ENCODE peak calls at places on chromosome X, in five cellular contexts. A is SK-N-SH, E is breast epithelium, Z is sigmoid colon, I is spleen. G is an unnamed sample. For H3K4me1, the result is how much of the 10 kb centered on the place peaks cover.

GRCh38 chrX:36087366-36087765 is 167.8 kb downstream of the CFAP47 start:
- DNase-seq in A (no peak), E (no peak), Z (no peak), I (no peak), G (no peak)

GRCh38 chrX:7372843-7373525 is 225.0 kb upstream of the PUDP start:
- DNase-seq in A (no peak), E (no peak), Z (no peak), I (no peak), G (no peak)

GRCh38 chrX:53594354-53594753 is 92.2 kb downstream of the HUWE1 start:
- DNase-seq in A (no peak), E (no peak), Z (no peak), I (no peak), G (no peak)

GRCh38 chrX:75295641-75296040 is 21.8 kb downstream of the UPRT start:
- DNase-seq in A (no peak), E (no peak), Z (no peak), I (no peak), G (no peak)

GRCh38 chrX:18353931-18354368 is 538 bp downstream of the SCML2 start:
- DNase-seq in A (peak), E (no peak), Z (no peak), I (peak), G (no peak)

GRCh38 chrX:19514791-19515614 is at the start of gene MAP3K15:
- DNase-seq in A (peak), E (no peak), Z (no peak), I (peak), G (no peak)

GRCh38 chrX:119981286-119982070 is 37.9 kb upstream of the NKAP start:
- DNase-seq in A (peak), E (no peak), Z (no peak), I (no peak), G (no peak)

GRCh38 chrX:18617351-18617750 is 54.6 kb downstream of the RS1 start:
- DNase-seq in A (no peak), E (no peak), Z (no peak), I (no peak), G (no peak)

GRCh38 chrX:31590581-31591113 is 518.8 kb upstream of the FTHL17 start:
- DNase-seq in A (no peak), E (no peak), Z (no peak), I (no peak), G (no peak)

GRCh38 chrX:15849555-15849954 is 5.1 kb downstream of the AP1S2 start:
- DNase-seq in A (peak), E (no peak), Z (no peak), I (no peak), G (no peak)

GRCh38 chrX:103817502-103817901 is 14.6 kb downstream of the RAB9B start:
- DNase-seq in A (peak), E (no peak), Z (no peak), I (no peak), G (peak)

GRCh38 chrX:115344885-115345653 is 55.6 kb downstream of the LUZP4 start:
- DNase-seq in A (peak), E (peak), Z (peak), I (no peak), G (peak)

GRCh38 chrX:40827331-40827730 is 92.0 kb upstream of the MED14 start:
- DNase-seq in A (no peak), E (no peak), Z (no peak), I (no peak), G (no peak)

GRCh38 chrX:20091499-20091898 is 25.2 kb downstream of the MAP7D2 start:
- DNase-seq in A (no peak), E (no peak), Z (no peak), I (no peak), G (no peak)

GRCh38 chrX:119655125-119655524 is 37.8 kb downstream of the SEPTIN6 start:
- DNase-seq in A (peak), E (no peak), Z (no peak), I (no peak), G (no peak)

GRCh38 chrX:13223868-13224555 is 95.8 kb downstream of the ATXN3L start:
- DNase-seq in A (no peak), E (peak), Z (no peak), I (no peak), G (no peak)

GRCh38 chrX:57172544-57172943 is 35.3 kb upstream of the SPIN2A start:
- DNase-seq in A (no peak), E (no peak), Z (no peak), I (no peak), G (no peak)

GRCh38 chrX:30309139-30309571 is at the start of gene NR0B1:
- DNase-seq in A (no peak), E (no peak), Z (no peak), I (peak), G (no peak)

GRCh38 chrX:46376246-46376885 is 168.9 kb downstream of the ZNF674 start:
- DNase-seq in A (no peak), E (peak), Z (no peak), I (no peak), G (peak)

GRCh38 chrX:44975666-44976263 is 102.8 kb downstream of the KDM6A start:
- DNase-seq in A (no peak), E (no peak), Z (no peak), I (no peak), G (no peak)

GRCh38 chrX:21748235-21748634 is 9.7 kb downstream of the SMPX start:
- DNase-seq in A (no peak), E (no peak), Z (no peak), I (no peak), G (no peak)

GRCh38 chrX:123961268-123962005 is at the start of gene STAG2:
- DNase-seq in A (peak), E (peak), Z (peak), I (peak), G (peak)

GRCh38 chrX:119292445-119292844 is 56.4 kb downstream of the PGRMC1 start:
- DNase-seq in A (no peak), E (no peak), Z (no peak), I (no peak), G (no peak)

GRCh38 chrX:24506082-24506481 is 41.0 kb downstream of the PDK3 start:
- DNase-seq in A (no peak), E (no peak), Z (no peak), I (no peak), G (no peak)

GRCh38 chrX:42755820-42756219 is 22.1 kb downstream of the PPP1R2C start:
- DNase-seq in A (no peak), E (peak), Z (peak), I (no peak), G (no peak)

GRCh38 chrX:101407167-101407747 is 468 bp downstream of the GLA start:
- DNase-seq in A (no peak), E (no peak), Z (no peak), I (no peak), G (no peak)

GRCh38 chrX:65537229-65537628 is 2.6 kb upstream of the LAS1L start:
- DNase-seq in A (no peak), E (no peak), Z (no peak), I (no peak), G (no peak)

GRCh38 chrX:109463729-109464128 is 18.2 kb downstream of the GUCY2F start:
- DNase-seq in A (no peak), E (no peak), Z (no peak), I (no peak), G (no peak)

GRCh38 chrX:51215266-51215665 is 117.4 kb upstream of the NUDT10 start:
- DNase-seq in A (no peak), E (no peak), Z (no peak), I (no peak), G (no peak)

GRCh38 chrX:76184276-76184675 is 11.4 kb downstream of the PBDC1 start:
- DNase-seq in A (no peak), E (no peak), Z (no peak), I (no peak), G (no peak)

GRCh38 chrX:46169808-46170207 is 375.4 kb downstream of the ZNF674 start:
- DNase-seq in A (no peak), E (no peak), Z (no peak), I (no peak), G (no peak)

GRCh38 chrX:104972737-104973136 is 247.8 kb downstream of the TEX13A start:
- DNase-seq in A (no peak), E (no peak), Z (no peak), I (no peak), G (no peak)

GRCh38 chrX:11040405-11040804 is 70.7 kb upstream of the HCCS start:
- DNase-seq in A (no peak), E (no peak), Z (no peak), I (no peak), G (no peak)

GRCh38 chrX:113222305-113222704 is 381.7 kb upstream of the AMOT start:
- DNase-seq in A (no peak), E (no peak), Z (no peak), I (no peak), G (no peak)

GRCh38 chrX:46849933-46850332 is 13.1 kb downstream of the RP2 start:
- DNase-seq in A (no peak), E (no peak), Z (no peak), I (no peak), G (no peak)

GRCh38 chrX:21666679-21667078 is 8.5 kb upstream of the KLHL34 start:
- DNase-seq in A (no peak), E (no peak), Z (no peak), I (no peak), G (no peak)

GRCh38 chrX:100090931-100091330 is 319.1 kb downstream of the PCDH19 start:
- DNase-seq in A (no peak), E (no peak), Z (no peak), I (no peak), G (no peak)

GRCh38 chrX:24145340-24146186 is 4.0 kb upstream of the ZFX start:
- DNase-seq in A (peak), E (no peak), Z (no peak), I (no peak), G (no peak)

GRCh38 chrX:134545524-134545923 is 85.6 kb downstream of the HPRT1 start:
- DNase-seq in A (no peak), E (no peak), Z (no peak), I (no peak), G (no peak)

GRCh38 chrX:134544614-134545255 is 84.8 kb downstream of the HPRT1 start:
- DNase-seq in A (peak), E (no peak), Z (no peak), I (no peak), G (no peak)

GRCh38 chrX:134544189-134544588 is 84.2 kb downstream of the HPRT1 start:
- DNase-seq in A (no peak), E (no peak), Z (no peak), I (no peak), G (no peak)

GRCh38 chrX:134543201-134543797 is 83.3 kb downstream of the HPRT1 start:
- DNase-seq in A (no peak), E (no peak), Z (no peak), I (no peak), G (no peak)

GRCh38 chrX:134542485-134542884 is 82.5 kb downstream of the HPRT1 start:
- DNase-seq in A (no peak), E (no peak), Z (no peak), I (no peak), G (no peak)
- TF ChIP-seq POLR2AphosphoS5 in A (peak), E (no peak), Z (no peak), I (peak), G (no peak)

GRCh38 chrX:149453030-149453429 is 52.1 kb downstream of the IDS start:
- DNase-seq in A (no peak), E (no peak), Z (no peak), I (no peak), G (no peak)
- H3K4me1 ChIP-seq in A (under half), E (under half), Z (under half), I (under half), G (under half)

DNA sequence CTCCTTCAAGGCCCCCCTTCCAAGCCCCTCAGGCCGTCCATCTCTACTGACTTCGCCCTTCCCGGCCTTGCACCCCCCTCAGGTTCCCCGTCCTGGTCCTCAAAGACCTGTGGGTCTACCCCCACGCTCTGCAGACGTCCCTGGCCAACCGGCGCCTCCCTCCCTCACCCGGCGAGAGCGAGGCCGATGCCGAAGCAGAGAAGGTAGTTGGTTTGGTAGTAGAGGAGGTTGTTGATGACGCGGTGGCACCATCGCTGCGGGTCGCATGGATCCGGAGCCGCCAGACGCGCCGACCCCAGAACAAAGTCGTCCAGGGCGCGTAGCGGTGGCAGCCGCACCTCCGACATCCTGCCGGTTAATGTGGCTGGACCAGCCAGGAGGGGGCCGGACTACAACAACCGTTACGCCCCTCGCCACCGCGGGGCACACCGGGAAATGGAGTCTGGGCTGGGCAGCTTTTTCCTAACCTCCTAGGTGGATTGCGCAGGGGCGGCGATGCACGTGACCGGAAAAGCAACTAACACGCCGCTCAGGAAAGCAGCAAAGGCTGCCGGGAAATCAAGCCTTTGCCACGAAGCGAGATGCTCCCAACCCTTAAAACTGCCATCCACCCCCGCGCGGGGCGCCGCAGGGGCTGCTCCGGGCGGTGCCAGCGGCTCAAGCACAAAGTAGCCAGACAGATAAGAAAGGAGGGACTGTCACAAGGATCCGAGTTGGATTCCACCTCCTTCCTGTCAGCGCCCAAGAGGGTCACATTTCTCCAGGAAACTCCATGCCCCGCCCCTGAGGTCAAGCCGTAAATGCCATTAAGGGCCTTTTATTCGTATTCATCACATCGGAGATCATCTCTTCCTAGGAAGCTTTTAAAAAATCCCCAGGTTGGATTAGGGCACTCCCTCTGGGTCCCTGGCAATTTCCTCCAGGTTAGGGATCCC is at the start of gene PRAF2:
- DNase-seq in A (peak), E (peak), Z (peak), I (peak), G (peak)
- TF ChIP-seq POLR2AphosphoS5 in A (peak), E (peak), Z (peak), I (peak), G (peak)

DNA sequence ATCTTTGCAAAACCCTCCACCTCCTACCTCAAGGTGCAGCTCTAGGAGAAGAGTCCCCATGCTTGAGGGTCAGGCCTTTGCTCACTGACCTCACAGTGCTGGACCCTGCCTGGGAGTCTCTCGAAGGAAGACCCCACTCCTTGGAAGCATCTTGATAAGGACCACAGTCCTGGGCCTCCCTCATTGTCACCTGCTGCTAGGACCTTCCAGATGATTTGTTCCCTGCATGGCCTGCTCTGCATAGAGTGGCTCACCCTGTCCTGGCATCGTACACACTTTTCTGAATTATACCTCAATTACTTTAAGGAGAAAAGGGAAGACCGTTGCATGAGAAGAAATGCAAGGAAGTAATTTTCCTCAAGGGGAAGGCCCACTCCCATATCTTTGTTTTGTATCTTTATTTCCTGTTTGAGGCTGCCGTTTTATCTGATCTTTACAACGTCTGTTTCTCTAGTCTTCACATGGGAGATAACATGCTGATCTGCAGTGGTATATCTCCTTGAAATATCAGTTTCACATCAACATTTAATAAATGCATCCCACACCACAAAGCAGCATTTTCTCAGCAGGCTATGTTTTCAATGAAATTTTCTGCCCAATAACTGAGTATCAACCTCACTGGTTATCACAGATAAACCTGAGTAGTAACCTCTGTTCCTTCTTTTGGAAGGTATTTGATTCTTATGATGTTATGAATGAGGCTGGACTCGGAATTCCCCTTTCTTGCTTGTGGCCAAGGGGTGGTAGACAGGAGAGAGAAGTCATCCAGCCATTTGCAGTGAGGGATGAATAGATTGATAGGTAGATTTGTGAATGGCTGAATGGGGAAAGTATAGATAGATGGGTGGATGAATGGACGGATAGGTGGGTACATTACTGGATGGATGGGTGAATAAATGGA is 15.0 kb upstream of the AKAP17A start:
- DNase-seq in A (no peak), E (no peak), Z (no peak), I (no peak), G (no peak)
- H3K4me1 ChIP-seq in A (under half), E (under half), Z (under half), I (under half), G (under half)

GRCh38 chrX:274904-275475 is 6.2 kb upstream of the PLCXD1 start:
- DNase-seq in A (no peak), E (no peak), Z (no peak), I (peak), G (no peak)
- TF ChIP-seq POLR2AphosphoS5 in A (no peak), E (no peak), Z (no peak), I (peak), G (no peak)

GRCh38 chrX:107741318-107741813 is 34.2 kb downstream of the TSC22D3 start:
- DNase-seq in A (no peak), E (no peak), Z (no peak), I (peak), G (no peak)

GRCh38 chrX:107742754-107743191 is 32.8 kb downstream of the TSC22D3 start:
- DNase-seq in A (no peak), E (no peak), Z (no peak), I (peak), G (no peak)

GRCh38 chrX:107743995-107744394 is 31.6 kb downstream of the TSC22D3 start:
- DNase-seq in A (no peak), E (no peak), Z (no peak), I (no peak), G (no peak)

GRCh38 chrX:107747596-107748161 is 27.9 kb downstream of the TSC22D3 start:
- DNase-seq in A (no peak), E (no peak), Z (no peak), I (no peak), G (peak)

GRCh38 chrX:107744868-107745267 is 30.7 kb downstream of the TSC22D3 start:
- DNase-seq in A (no peak), E (no peak), Z (no peak), I (no peak), G (no peak)
- H3K4me1 ChIP-seq in A (under half), E (under half), Z (half or more), I (under half), G (under half)

DNA sequence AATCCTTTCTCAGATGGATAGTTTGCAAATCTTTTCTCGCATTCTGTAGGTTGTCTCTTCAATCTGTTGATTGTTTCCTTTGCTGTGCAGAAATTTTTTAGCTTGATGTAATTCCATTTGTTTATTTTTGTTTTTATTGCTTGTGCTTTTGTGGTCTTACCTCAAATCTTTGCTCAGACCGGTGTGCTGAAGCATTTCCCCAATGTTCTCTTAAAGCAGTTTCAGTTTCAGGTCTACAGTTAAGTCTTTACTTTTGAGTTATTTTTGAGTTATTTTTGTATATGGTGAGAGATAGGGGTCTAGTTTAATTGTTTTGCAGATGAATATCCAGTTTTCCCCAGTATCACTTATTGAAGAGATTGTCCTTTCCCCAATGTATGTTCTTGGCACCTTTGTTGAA is 18.2 kb upstream of the SLC25A14 start:
- DNase-seq in A (no peak), E (no peak), Z (no peak), I (no peak), G (no peak)
- TF ChIP-seq POLR2AphosphoS5 in A (no peak), E (no peak), Z (no peak), I (no peak), G (no peak)

G was measured in prostate gland.